ENCODE peak calls at places on chromosomes 2 and 18, in ten cellular contexts. A is cardiac fibroblast; S is NCI-H1417; O is activated naive CD8-positive, alpha-beta T cell treated with anti-CD3 and anti-CD28 coated beads, Interleukin-2, amount 50 U/mL, for 24 hours; Y is activated T-cell treated with anti-CD3 and anti-CD28 coated beads for 24 hours; N is foreskin fibroblast; U is GM19239; Q is left ventricle myocardium superior; H is stimulated activated CD8-positive, alpha-beta memory T cell treated with anti-CD3 and anti-CD28 coated beads, Interleukin-4, amount 100 ng/mL, for 48 hours; W is iPS-NIHi11. V is an unnamed sample.

GRCh38 chr2:16394072-16394985 is 271.3 kb downstream of the CYRIA start:
- DNase-seq in A (no peak), Q (peak; percentile 26), S (peak; percentile 13), H (no peak), U (no peak), O (no peak), W (peak; percentile 21), Y (no peak), N (no peak), V (no peak)

GRCh38 chr2:32732912-32733472 is 105.1 kb downstream of the TTC27 start:
- DNase-seq in H (no peak), S (no peak), W (no peak), A (no peak), Y (no peak), O (no peak), U (no peak), Q (no peak), N (no peak), V (peak; percentile 8)

GRCh38 chr2:235663877-235664276 is 170.0 kb downstream of the AGAP1 start:
- DNase-seq in O (no peak), Y (no peak), N (no peak), W (no peak), A (peak; percentile 45), U (no peak), Q (no peak), S (no peak), H (no peak), V (no peak)

GRCh38 chr2:48471048-48471474 is 58.9 kb upstream of the STON1 start:
- DNase-seq in W (peak; percentile 50), S (peak; percentile 46), Y (no peak), A (peak; percentile 83), O (no peak), N (peak; percentile 79), H (no peak), U (no peak), Q (no peak), V (peak; percentile 87)

GRCh38 chr2:88549616-88550292 is 77.5 kb downstream of the EIF2AK3 start:
- DNase-seq in W (peak; percentile 80), O (no peak), U (no peak), S (no peak), N (peak; percentile 27), A (no peak), H (no peak), Q (no peak), Y (no peak), V (peak; percentile 25)

GRCh38 chr2:200677161-200677560 is 91.3 kb downstream of the AOX1 start:
- DNase-seq in S (no peak), A (no peak), Y (no peak), U (no peak), O (no peak), W (no peak), N (no peak), Q (no peak), H (no peak), V (no peak)

GRCh38 chr18:28412521-28412920 is 235.6 kb upstream of the CDH2 start:
- DNase-seq in Q (no peak), S (no peak), Y (no peak), O (no peak), N (no peak), W (no peak), U (no peak), H (no peak), A (peak; percentile 2), V (peak; percentile 63)

GRCh38 chr2:169822785-169823392 is 1.8 kb downstream of the METTL5 start:
- DNase-seq in A (peak; percentile 56), U (no peak), Y (no peak), S (no peak), O (no peak), W (no peak), N (no peak), H (no peak), Q (no peak), V (no peak)

GRCh38 chr2:120886967-120887672 is 151.5 kb downstream of the GLI2 start:
- DNase-seq in Q (no peak), W (no peak), S (peak; percentile 20), Y (no peak), A (no peak), O (no peak), H (no peak), N (no peak), U (no peak), V (peak; percentile 65)

GRCh38 chr2:14634223-14634884 is 1.8 kb downstream of the LRATD1 start:
- DNase-seq in H (peak; percentile 50), S (peak; percentile 92), A (peak; percentile 62), N (peak; percentile 92), U (no peak), O (peak; percentile 25), Q (peak; percentile 85), W (peak; percentile 77), Y (no peak), V (peak; percentile 95)

GRCh38 chr2:197883354-197884032 is 79.1 kb downstream of the PLCL1 start:
- DNase-seq in W (no peak), U (no peak), Y (no peak), N (peak; percentile 86), H (no peak), Q (no peak), A (peak; percentile 78), S (no peak), O (no peak), V (peak; percentile 51)

GRCh38 chr2:237459741-237460174 is 27.3 kb upstream of the MLPH start:
- DNase-seq in S (no peak), H (no peak), O (no peak), Q (no peak), N (peak; percentile 87), U (no peak), W (no peak), Y (no peak), A (peak; percentile 96), V (peak; percentile 52)

GRCh38 chr2:177172034-177172880 is 40.3 kb upstream of the HNRNPA3 start:
- DNase-seq in Y (no peak), H (no peak), N (peak; percentile 80), A (peak; percentile 87), W (no peak), Q (no peak), S (no peak), O (no peak), U (no peak), V (peak; percentile 73)

GRCh38 chr2:184026961-184027360 is 571.4 kb upstream of the ZNF804A start:
- DNase-seq in S (no peak), A (no peak), H (no peak), O (no peak), Y (no peak), W (no peak), Q (no peak), N (no peak), U (no peak), V (no peak)

GRCh38 chr18:68713791-68714190 is 1.1 kb downstream of the TMX3 start:
- DNase-seq in U (no peak), O (no peak), A (peak; percentile 52), N (no peak), Y (no peak), Q (no peak), S (no peak), W (no peak), H (no peak), V (no peak)

GRCh38 chr18:22344908-22345670 is 72.6 kb downstream of the CTAGE1 start:
- DNase-seq in O (no peak), S (no peak), H (no peak), A (no peak), Q (no peak), U (no peak), W (no peak), Y (no peak), N (no peak), V (no peak)

GRCh38 chr2:158191076-158191566 is 89.4 kb downstream of the UPP2 start:
- DNase-seq in O (peak; percentile 16), U (peak; percentile 13), S (peak; percentile 3), Q (no peak), W (no peak), Y (peak; percentile 30), N (no peak), A (peak; percentile 3), H (peak; percentile 23), V (peak; percentile 78)

V was measured in astrocyte of the hippocampus.